ENCODE peak calls at places on chromosomes 1 and 21, in eight cellular contexts. One of them, this sample, is unnamed.

GRCh38 chr1:56473582-56474270 is 105.6 kb downstream of the PLPP3 start:
- DNase-seq in Caki2: no peak
- DNase-seq in OCI-LY7: no peak
- DNase-seq in sciatic nerve: no peak
- DNase-seq in heart left ventricle: no peak
- DNase-seq in HS-5: no peak
- DNase-seq in GM12892: no peak
- DNase-seq in NB4: no peak
- DNase-seq in this sample: no peak

GRCh38 chr1:237228421-237228820 is 186.4 kb downstream of the RYR2 start:
- DNase-seq in Caki2: no peak
- DNase-seq in GM12892: no peak
- DNase-seq in sciatic nerve: no peak
- DNase-seq in NB4: no peak
- DNase-seq in heart left ventricle: no peak
- DNase-seq in OCI-LY7: no peak
- DNase-seq in HS-5: no peak
- DNase-seq in this sample: no peak

GRCh38 chr1:10516925-10517676 is 42.4 kb downstream of the PEX14 start:
- DNase-seq in Caki2: no peak
- DNase-seq in HS-5: no peak
- DNase-seq in heart left ventricle: no peak
- DNase-seq in NB4: no peak
- DNase-seq in sciatic nerve: peak
- DNase-seq in OCI-LY7: no peak
- DNase-seq in GM12892: no peak
- DNase-seq in this sample: no peak

GRCh38 chr1:20616468-20617156 is 16.6 kb upstream of the PINK1 start:
- DNase-seq in HS-5: no peak
- DNase-seq in OCI-LY7: no peak
- DNase-seq in GM12892: peak
- DNase-seq in Caki2: no peak
- DNase-seq in NB4: no peak
- DNase-seq in sciatic nerve: no peak
- DNase-seq in heart left ventricle: no peak
- DNase-seq in this sample: no peak

GRCh38 chr1:38783659-38784229 is 75.8 kb downstream of the RRAGC start:
- DNase-seq in Caki2: peak
- DNase-seq in heart left ventricle: no peak
- DNase-seq in sciatic nerve: no peak
- DNase-seq in NB4: peak
- DNase-seq in HS-5: no peak
- DNase-seq in GM12892: no peak
- DNase-seq in OCI-LY7: no peak
- DNase-seq in this sample: no peak

GRCh38 chr1:55534565-55535091 is 319.5 kb upstream of the USP24 start:
- DNase-seq in heart left ventricle: no peak
- DNase-seq in NB4: no peak
- DNase-seq in GM12892: no peak
- DNase-seq in sciatic nerve: no peak
- DNase-seq in Caki2: no peak
- DNase-seq in HS-5: no peak
- DNase-seq in OCI-LY7: no peak
- DNase-seq in this sample: no peak

GRCh38 chr1:225882699-225883615 is 777 bp upstream of the TMEM63A start:
- DNase-seq in OCI-LY7: no peak
- DNase-seq in Caki2: peak
- DNase-seq in GM12892: peak
- DNase-seq in heart left ventricle: peak
- DNase-seq in sciatic nerve: peak
- DNase-seq in HS-5: no peak
- DNase-seq in NB4: peak
- DNase-seq in this sample: peak

GRCh38 chr21:36989699-36990507 is 16.6 kb upstream of the RIPPLY3 start:
- DNase-seq in NB4: peak
- DNase-seq in sciatic nerve: peak
- DNase-seq in HS-5: peak
- DNase-seq in Caki2: peak
- DNase-seq in GM12892: peak
- DNase-seq in heart left ventricle: peak
- DNase-seq in OCI-LY7: peak
- DNase-seq in this sample: peak

GRCh38 chr1:18010945-18011344 is 96.7 kb upstream of the IGSF21 start:
- DNase-seq in OCI-LY7: no peak
- DNase-seq in Caki2: peak
- DNase-seq in GM12892: no peak
- DNase-seq in heart left ventricle: no peak
- DNase-seq in NB4: peak
- DNase-seq in sciatic nerve: no peak
- DNase-seq in HS-5: no peak
- DNase-seq in this sample: peak

GRCh38 chr1:82161651-82162238 is 361.0 kb downstream of the ADGRL2 start:
- DNase-seq in GM12892: no peak
- DNase-seq in NB4: no peak
- DNase-seq in HS-5: no peak
- DNase-seq in OCI-LY7: no peak
- DNase-seq in heart left ventricle: no peak
- DNase-seq in Caki2: peak
- DNase-seq in sciatic nerve: no peak
- DNase-seq in this sample: no peak

GRCh38 chr1:206912445-206913095 is 9.2 kb downstream of the FCMR start:
- DNase-seq in sciatic nerve: peak
- DNase-seq in heart left ventricle: peak
- DNase-seq in OCI-LY7: peak
- DNase-seq in HS-5: peak
- DNase-seq in GM12892: peak
- DNase-seq in Caki2: peak
- DNase-seq in NB4: peak
- DNase-seq in this sample: no peak

GRCh38 chr1:13588946-13589345 is 5.3 kb downstream of the PDPN start:
- DNase-seq in heart left ventricle: no peak
- DNase-seq in NB4: no peak
- DNase-seq in Caki2: no peak
- DNase-seq in GM12892: no peak
- DNase-seq in HS-5: no peak
- DNase-seq in sciatic nerve: no peak
- DNase-seq in OCI-LY7: no peak
- DNase-seq in this sample: no peak

GRCh38 chr1:168504064-168504837 is 39.5 kb downstream of the XCL2 start:
- DNase-seq in heart left ventricle: no peak
- DNase-seq in HS-5: peak
- DNase-seq in OCI-LY7: no peak
- DNase-seq in GM12892: no peak
- DNase-seq in sciatic nerve: peak
- DNase-seq in NB4: peak
- DNase-seq in Caki2: no peak
- DNase-seq in this sample: peak

GRCh38 chr1:48371598-48371997 is 100.4 kb downstream of the SPATA6 start:
- DNase-seq in Caki2: no peak
- DNase-seq in GM12892: no peak
- DNase-seq in HS-5: no peak
- DNase-seq in heart left ventricle: no peak
- DNase-seq in NB4: peak
- DNase-seq in OCI-LY7: no peak
- DNase-seq in sciatic nerve: no peak
- DNase-seq in this sample: no peak

This sample was measured in upper lobe of right lung.